ENCODE peak calls at places on chromosomes 11 and 22, in four cellular contexts. W, R, N and Q are unnamed samples.

GRCh38 chr22:37428649-37429586 is 1.6 kb upstream of the ELFN2 start:
- DNase-seq in W (peak), R (no peak), N (no peak), Q (no peak)

GRCh38 chr11:26704249-26704648 is 17.6 kb downstream of the SLC5A12 start:
- DNase-seq in R (no peak), N (no peak), W (no peak), Q (no peak)

GRCh38 chr22:39818050-39818449 is 75.5 kb downstream of the ENTHD1 start:
- DNase-seq in R (no peak), W (peak), N (no peak), Q (no peak)

GRCh38 chr11:10663365-10663764 is 30.2 kb downstream of the IRAG1 start:
- DNase-seq in N (no peak), R (no peak), W (no peak), Q (no peak)

GRCh38 chr11:68050371-68050841 is 11.6 kb downstream of the TCIRG1 start:
- DNase-seq in R (no peak), N (peak), W (no peak), Q (no peak)

GRCh38 chr11:120539681-120540369 is 28.3 kb downstream of the GRIK4 start:
- DNase-seq in R (peak), N (no peak), W (peak), Q (peak)

GRCh38 chr11:58965246-58965985 is 26.1 kb downstream of the GLYATL1 start:
- DNase-seq in N (no peak), R (peak), W (no peak), Q (peak)

GRCh38 chr11:27124514-27125264 is 84.1 kb downstream of the BBOX1 start:
- DNase-seq in R (peak), W (peak), N (no peak), Q (no peak)

GRCh38 chr11:71449596-71449995 is 1.4 kb upstream of the DHCR7 start:
- DNase-seq in R (no peak), W (no peak), N (no peak), Q (no peak)

GRCh38 chr11:59746111-59746510 is 9.1 kb upstream of the STX3 start:
- DNase-seq in R (no peak), N (no peak), W (no peak), Q (no peak)

GRCh38 chr11:61061081-61061826 is 41.0 kb upstream of the CD5 start:
- DNase-seq in N (no peak), W (peak), R (no peak), Q (no peak)

GRCh38 chr11:125569913-125570621 is 790 bp downstream of the EI24 start:
- DNase-seq in W (peak), R (no peak), N (no peak), Q (no peak)

GRCh38 chr22:38176170-38176741 is 5.4 kb downstream of the PLA2G6 start:
- DNase-seq in N (peak), W (peak), R (peak), Q (no peak)

GRCh38 chr11:66454253-66454652 is 12.5 kb upstream of the PELI3 start:
- DNase-seq in R (no peak), W (no peak), N (no peak), Q (no peak)

GRCh38 chr11:120956710-120957500 is 67.0 kb upstream of the TBCEL start:
- DNase-seq in R (no peak), N (no peak), W (no peak), Q (no peak)

GRCh38 chr11:6301096-6301495 is 19.2 kb downstream of the CAVIN3 start:
- DNase-seq in R (no peak), N (no peak), W (no peak), Q (no peak)

GRCh38 chr11:69054397-69055211 is 5.9 kb downstream of the TPCN2 start:
- DNase-seq in N (no peak), R (no peak), W (no peak), Q (no peak)

GRCh38 chr11:57324154-57324885 is 432 bp downstream of the TNKS1BP1 start:
- DNase-seq in N (peak), R (no peak), W (peak), Q (no peak)

GRCh38 chr11:61611309-61611708 is 30.4 kb upstream of the SYT7 start:
- DNase-seq in W (no peak), N (no peak), R (no peak), Q (no peak)

GRCh38 chr11:61815790-61816735 is 740 bp downstream of the FADS1 start:
- DNase-seq in R (no peak), W (peak), N (peak), Q (peak)

GRCh38 chr11:112157274-112157766 is 6.6 kb downstream of the IL18 start:
- DNase-seq in R (peak), W (peak), N (no peak), Q (peak)